ENCODE peak calls at places on chromosomes 1 and 21, in seven cellular contexts. I is heart right ventricle, J is keratinocyte, Y is adrenal gland, B is cardiac fibroblast, P is AG04450, E is GM12865. H is an unnamed sample.

GRCh38 chr1:46137901-46138300 is 5.5 kb upstream of the PIK3R3 start:
- DNase-seq in B (peak), Y (no peak), E (no peak), I (no peak), P (no peak), J (no peak), H (no peak)

GRCh38 chr1:209652121-209652742 is at the start of gene LAMB3:
- DNase-seq in Y (no peak), P (no peak), I (no peak), E (no peak), B (no peak), J (peak), H (no peak)

GRCh38 chr1:22517936-22518335 is 45.4 kb upstream of the EPHA8 start:
- DNase-seq in Y (no peak), I (no peak), J (no peak), P (no peak), B (no peak), E (no peak), H (no peak)

GRCh38 chr1:163670980-163671757 is 349.4 kb downstream of the NUF2 start:
- DNase-seq in I (no peak), Y (no peak), P (no peak), E (no peak), B (no peak), J (no peak), H (no peak)

GRCh38 chr21:44199448-44199847 is 41.3 kb downstream of the ICOSLG start:
- DNase-seq in B (no peak), J (no peak), Y (no peak), I (no peak), P (no peak), E (no peak), H (peak)

GRCh38 chr1:21913258-21913657 is 23.9 kb downstream of the HSPG2 start:
- DNase-seq in E (no peak), P (no peak), J (no peak), Y (peak), B (no peak), I (no peak), H (no peak)

GRCh38 chr1:51643362-51643761 is 26.5 kb downstream of the OSBPL9 start:
- DNase-seq in I (no peak), B (no peak), P (no peak), Y (no peak), E (no peak), J (no peak), H (no peak)

GRCh38 chr1:244802556-244803239 is 32.8 kb upstream of the COX20 start:
- DNase-seq in I (no peak), Y (no peak), J (no peak), E (no peak), P (no peak), B (no peak), H (no peak)

GRCh38 chr1:212542761-212543187 is 65.8 kb upstream of the ATF3 start:
- DNase-seq in P (no peak), B (no peak), J (no peak), I (no peak), Y (no peak), E (no peak), H (no peak)

GRCh38 chr1:229434005-229434640 is at the start of gene ACTA1:
- DNase-seq in J (no peak), B (no peak), P (no peak), Y (no peak), I (peak), E (no peak), H (no peak)

GRCh38 chr1:207007352-207008033 is 25.1 kb downstream of the C1orf116 start:
- DNase-seq in E (no peak), J (peak), B (peak), Y (peak), I (no peak), P (peak), H (no peak)

GRCh38 chr1:5477716-5478115 is 514.5 kb downstream of the NPHP4 start:
- DNase-seq in E (no peak), J (no peak), Y (no peak), B (no peak), I (peak), P (no peak), H (no peak)

GRCh38 chr1:5992814-5993552 is 758 bp upstream of the NPHP4 start:
- DNase-seq in I (no peak), B (no peak), J (no peak), E (peak), P (no peak), Y (no peak), H (no peak)

GRCh38 chr1:241482761-241483250 is 36.7 kb downstream of the FH start:
- DNase-seq in P (no peak), Y (no peak), J (peak), B (peak), E (no peak), I (no peak), H (no peak)

GRCh38 chr1:193058529-193059281 is 455 bp downstream of the UCHL5 start:
- DNase-seq in E (peak), Y (peak), P (no peak), I (peak), B (peak), J (no peak), H (no peak)

GRCh38 chr1:219489636-219490035 is 123.3 kb downstream of the ZC3H11B start:
- DNase-seq in P (no peak), J (no peak), E (peak), I (no peak), Y (no peak), B (no peak), H (no peak)

GRCh38 chr1:192925609-192926008 is 116.8 kb downstream of the RGS2 start:
- DNase-seq in P (no peak), E (no peak), Y (no peak), B (no peak), J (no peak), I (no peak), H (no peak)

GRCh38 chr1:34405266-34405959 is 228.7 kb downstream of the C1orf94 start:
- DNase-seq in E (no peak), P (no peak), J (no peak), Y (no peak), I (no peak), B (no peak), H (peak)

GRCh38 chr1:39898648-39899603 is 2.8 kb downstream of the MYCL start:
- DNase-seq in Y (peak), P (no peak), J (no peak), B (peak), E (peak), I (peak), H (no peak)

GRCh38 chr1:22107126-22107525 is 35.8 kb downstream of the WNT4 start:
- DNase-seq in B (peak), I (no peak), J (peak), P (no peak), Y (no peak), E (no peak), H (no peak)

GRCh38 chr21:36927718-36928117 is 38.8 kb downstream of the HLCS start:
- DNase-seq in I (peak), J (peak), Y (peak), E (peak), B (peak), P (peak), H (no peak)

GRCh38 chr1:166813508-166814223 is 25.6 kb upstream of the POGK start:
- DNase-seq in P (no peak), J (no peak), I (no peak), Y (no peak), E (no peak), B (no peak), H (no peak)

GRCh38 chr1:160116277-160117147 is 953 bp downstream of the ATP1A2 start:
- DNase-seq in B (peak), I (peak), E (no peak), P (no peak), J (peak), Y (peak), H (no peak)
- H3K4me3 ChIP-seq in B (no peak), I (peak), E (no peak), P (peak), J (no peak), Y (no peak), H (peak)

DNA sequence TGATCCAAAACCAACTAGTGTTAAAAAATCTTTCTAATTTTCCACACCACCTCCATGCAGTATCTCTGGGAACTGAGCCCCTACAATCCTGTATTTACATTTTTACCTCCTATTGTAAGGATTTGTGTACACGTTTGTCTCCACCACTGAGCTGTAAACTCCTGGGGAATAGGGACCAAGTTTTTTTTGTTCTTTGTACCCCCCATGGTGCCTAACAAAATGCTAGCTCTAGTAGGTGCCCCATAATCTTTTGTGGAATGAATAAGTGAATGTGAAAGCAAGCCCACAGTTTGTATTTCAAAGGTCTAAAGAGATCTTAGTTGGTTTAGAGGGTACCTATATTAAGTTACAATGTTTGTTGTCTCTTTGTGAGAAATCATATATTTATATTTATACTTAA is 879 bp upstream of the WLS start:
- DNase-seq in E (no peak), P (no peak), I (no peak), J (no peak), Y (no peak), B (no peak), H (no peak)
- H3K4me3 ChIP-seq in E (no peak), P (peak), I (peak), J (peak), Y (no peak), B (peak), H (peak)

DNA sequence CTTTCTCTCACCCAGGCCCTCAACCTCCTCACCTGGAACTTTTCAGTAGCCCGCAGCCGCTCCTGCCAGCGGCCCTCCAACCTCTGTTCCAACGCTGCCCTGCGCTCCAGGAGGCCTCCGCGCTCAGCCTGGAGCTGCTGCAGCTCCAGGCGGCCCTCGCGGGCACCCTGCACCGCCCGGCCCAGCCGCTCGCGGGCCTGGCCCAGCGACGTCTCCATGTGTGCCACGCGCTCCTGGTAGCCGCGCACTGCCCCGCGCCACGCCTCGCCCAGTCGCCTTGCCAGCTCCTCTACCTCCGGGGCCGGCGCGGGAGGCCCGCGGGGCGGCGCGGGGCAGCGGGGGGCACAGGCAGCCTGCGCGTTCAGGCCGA is 772 bp downstream of the NES start:
- DNase-seq in B (no peak), P (no peak), Y (no peak), J (no peak), I (no peak), E (no peak), H (no peak)
- H3K4me3 ChIP-seq in B (peak), P (peak), Y (no peak), J (no peak), I (peak), E (no peak), H (peak)

GRCh38 chr1:20078711-20079110 is 8.7 kb downstream of the PLA2G5 start:
- DNase-seq in E (no peak), J (no peak), Y (no peak), I (no peak), B (no peak), P (no peak), H (no peak)

GRCh38 chr1:20082772-20083171 is 12.8 kb downstream of the PLA2G5 start:
- DNase-seq in J (no peak), Y (no peak), P (no peak), B (no peak), E (no peak), I (no peak), H (no peak)

GRCh38 chr1:20079661-20080305 is 9.8 kb downstream of the PLA2G5 start:
- DNase-seq in P (no peak), I (no peak), E (no peak), Y (no peak), J (no peak), B (no peak), H (no peak)

GRCh38 chr1:20081331-20081810 is 11.4 kb downstream of the PLA2G5 start:
- DNase-seq in J (no peak), B (no peak), P (no peak), Y (no peak), E (no peak), I (no peak), H (no peak)

GRCh38 chr1:20080441-20081330 is 10.7 kb downstream of the PLA2G5 start:
- DNase-seq in E (peak), I (no peak), Y (peak), P (no peak), B (no peak), J (no peak), H (no peak)
- H3K4me3 ChIP-seq in E (no peak), I (no peak), Y (no peak), P (no peak), B (no peak), J (no peak), H (no peak)